ENCODE peak calls at places on chromosomes 7 and 10, in eight cellular contexts. L is GM12865, C is mesendoderm, O is AG09309, U is LNCaP clone FGC, Z is foreskin fibroblast, H is aorta, W is AG10803. T is an unnamed sample.

GRCh38 chr7:158442260-158442659 is 145.4 kb downstream of the PTPRN2 start:
- DNase-seq in U (no peak), O (no peak), H (no peak), W (no peak), C (peak), L (no peak), Z (no peak), T (no peak)

GRCh38 chr7:128938524-128939074 is 872 bp downstream of the IRF5 start:
- DNase-seq in H (no peak), C (no peak), Z (peak), W (no peak), U (no peak), L (peak), O (no peak), T (no peak)

GRCh38 chr7:55280031-55280454 is 85.1 kb upstream of the LANCL2 start:
- DNase-seq in C (peak), H (no peak), O (peak), Z (peak), U (peak), L (peak), W (peak), T (peak)

GRCh38 chr10:86365346-86366032 is 1.1 kb downstream of the GRID1 start:
- DNase-seq in W (no peak), L (no peak), C (no peak), O (no peak), H (peak), U (no peak), Z (no peak), T (no peak)

GRCh38 chr7:155961241-155962190 is 149.3 kb upstream of the SHH start:
- DNase-seq in U (no peak), Z (no peak), C (peak), O (no peak), W (no peak), H (no peak), L (peak), T (peak)

GRCh38 chr7:35707422-35707821 is 12.5 kb upstream of the HERPUD2 start:
- DNase-seq in U (no peak), W (peak), H (no peak), Z (peak), C (peak), O (peak), L (no peak), T (peak)

GRCh38 chr10:49518566-49518965 is 20.4 kb downstream of the ERCC6 start:
- DNase-seq in Z (no peak), H (no peak), L (no peak), U (no peak), O (no peak), C (no peak), W (no peak), T (no peak)

GRCh38 chr7:34727464-34727995 is 69.5 kb downstream of the NPSR1 start:
- DNase-seq in H (no peak), C (no peak), O (no peak), Z (no peak), L (no peak), U (no peak), W (no peak), T (no peak)

GRCh38 chr7:73920406-73921134 is 59.6 kb downstream of the TMEM270 start:
- DNase-seq in U (no peak), O (no peak), C (no peak), H (no peak), L (no peak), Z (no peak), W (no peak), T (no peak)

GRCh38 chr10:108582888-108583287 is 1340.4 kb downstream of the XPNPEP1 start:
- DNase-seq in U (no peak), C (no peak), H (no peak), O (no peak), Z (no peak), L (no peak), W (no peak), T (no peak)

GRCh38 chr7:115689941-115690340 is 340.6 kb downstream of the TFEC start:
- DNase-seq in U (no peak), C (no peak), O (no peak), Z (peak), H (no peak), W (peak), L (no peak), T (no peak)

GRCh38 chr10:6470894-6471618 is 109.0 kb downstream of the PRKCQ start:
- DNase-seq in Z (no peak), C (no peak), W (no peak), H (no peak), U (no peak), O (no peak), L (no peak), T (no peak)

GRCh38 chr7:74083117-74083876 is at the start of gene LIMK1:
- DNase-seq in C (peak), L (peak), O (no peak), H (peak), Z (peak), U (no peak), W (peak), T (peak)

GRCh38 chr10:70191906-70192305 is 21.6 kb upstream of the SAR1A start:
- DNase-seq in C (no peak), W (peak), Z (peak), L (no peak), O (peak), H (no peak), U (no peak), T (peak)

GRCh38 chr10:98920807-98921206 is 314.8 kb downstream of the HPSE2 start:
- DNase-seq in Z (peak), U (no peak), W (no peak), L (no peak), O (no peak), H (no peak), C (no peak), T (no peak)

GRCh38 chr10:61742812-61743211 is 80.1 kb downstream of the CABCOCO1 start:
- DNase-seq in U (no peak), O (no peak), Z (no peak), C (no peak), W (no peak), H (no peak), L (no peak), T (no peak)

GRCh38 chr7:98204670-98205069 is 6.6 kb upstream of the BHLHA15 start:
- DNase-seq in U (no peak), O (no peak), L (no peak), H (no peak), Z (no peak), C (no peak), W (no peak), T (no peak)

GRCh38 chr10:3010327-3010726 is 57.0 kb upstream of the PFKP start:
- DNase-seq in C (peak), O (no peak), H (no peak), U (no peak), L (no peak), Z (no peak), W (no peak), T (no peak)

GRCh38 chr7:42893341-42894242 is 18.3 kb downstream of the C7orf25 start:
- DNase-seq in O (no peak), C (peak), H (no peak), L (no peak), U (no peak), W (no peak), Z (no peak), T (no peak)

GRCh38 chr7:158432369-158433270 is 155.0 kb downstream of the PTPRN2 start:
- DNase-seq in H (no peak), L (no peak), O (no peak), Z (no peak), W (no peak), C (no peak), U (peak), T (no peak)

GRCh38 chr7:127840552-127840951 is 188.6 kb downstream of the SND1 start:
- DNase-seq in O (no peak), W (no peak), U (no peak), L (no peak), C (no peak), Z (no peak), H (no peak), T (no peak)

GRCh38 chr10:68792115-68792514 is 35.2 kb upstream of the STOX1 start:
- DNase-seq in W (peak), Z (peak), H (no peak), L (no peak), O (no peak), C (peak), U (no peak), T (peak)

GRCh38 chr7:134890246-134891240 is 95.8 kb upstream of the AGBL3 start:
- DNase-seq in H (no peak), C (peak), Z (peak), L (no peak), O (no peak), U (no peak), W (peak), T (peak)

GRCh38 chr10:124138883-124139348 is 45.5 kb upstream of the CHST15 start:
- DNase-seq in O (no peak), W (no peak), H (no peak), Z (no peak), U (no peak), L (no peak), C (no peak), T (no peak)

GRCh38 chr10:62651341-62651740 is 153.2 kb upstream of the ADO start:
- DNase-seq in O (peak), H (no peak), C (no peak), L (no peak), W (peak), U (no peak), Z (peak), T (no peak)

GRCh38 chr10:4280481-4281206 is 495.6 kb upstream of the KLF6 start:
- DNase-seq in W (peak), U (peak), H (no peak), Z (peak), C (no peak), L (no peak), O (no peak), T (peak)

GRCh38 chr10:85039311-85039710 is 710.9 kb downstream of the CCSER2 start:
- DNase-seq in C (no peak), H (no peak), U (no peak), W (no peak), O (no peak), L (no peak), Z (no peak), T (no peak)

GRCh38 chr7:138904122-138904435 is 77.1 kb downstream of the KIAA1549 start:
- DNase-seq in Z (no peak), L (no peak), H (no peak), O (no peak), C (no peak), U (no peak), W (no peak), T (no peak)

GRCh38 chr7:7867835-7868234 is 100.8 kb upstream of the GLCCI1 start:
- DNase-seq in L (no peak), Z (no peak), O (no peak), H (no peak), C (peak), U (no peak), W (no peak), T (no peak)

GRCh38 chr10:43691503-43691902 is 42.8 kb upstream of the ZNF32 start:
- DNase-seq in H (peak), Z (peak), C (no peak), O (no peak), L (no peak), U (no peak), W (peak), T (peak)

GRCh38 chr7:151447901-151448260 is 7.9 kb upstream of the CRYGN start:
- DNase-seq in U (no peak), C (no peak), W (no peak), L (no peak), Z (no peak), O (no peak), H (no peak), T (no peak)
- H3K4me3 ChIP-seq in U (no peak), C (no peak), W (peak), L (no peak), Z (peak), O (no peak), H (peak), T (no peak)

DNA sequence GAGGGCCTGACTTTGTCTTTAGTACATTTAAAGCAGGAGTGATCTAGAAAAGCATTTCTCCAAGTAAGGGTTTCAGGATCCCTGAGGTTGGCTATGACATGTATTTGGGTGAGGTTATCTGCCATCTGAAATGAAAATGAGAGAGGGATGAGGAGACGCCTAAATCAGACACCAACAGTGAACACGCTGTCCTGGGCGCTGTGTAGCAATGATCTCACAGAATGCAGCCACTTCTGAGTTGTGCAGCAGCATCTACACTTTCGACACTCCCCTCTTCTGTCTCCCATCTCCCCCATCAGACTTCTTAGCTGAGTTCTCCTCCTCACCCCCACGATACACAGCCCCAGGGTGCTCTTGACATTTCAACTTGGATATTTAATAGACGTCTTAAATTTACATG is 95.4 kb downstream of the SVIL start:
- DNase-seq in L (no peak), U (no peak), Z (no peak), H (no peak), W (no peak), C (no peak), O (no peak), T (no peak)
- H3K4me3 ChIP-seq in L (no peak), U (no peak), Z (no peak), H (no peak), W (no peak), C (no peak), O (no peak), T (no peak)

GRCh38 chr10:130618636-130619035 is 482.4 kb downstream of the GLRX3 start:
- DNase-seq in L (no peak), Z (no peak), O (no peak), H (no peak), U (no peak), W (no peak), C (no peak), T (no peak)

GRCh38 chr10:130621231-130621775 is 485.1 kb downstream of the GLRX3 start:
- DNase-seq in U (no peak), L (no peak), C (no peak), H (no peak), W (no peak), O (no peak), Z (no peak), T (no peak)

GRCh38 chr10:130611239-130611638 is 475.0 kb downstream of the GLRX3 start:
- DNase-seq in O (no peak), H (no peak), C (no peak), U (no peak), W (no peak), L (no peak), Z (no peak), T (no peak)

GRCh38 chr10:130615463-130615862 is 479.3 kb downstream of the GLRX3 start:
- DNase-seq in Z (no peak), H (no peak), U (no peak), C (peak), W (no peak), L (no peak), O (no peak), T (no peak)
- H3K4me3 ChIP-seq in Z (no peak), H (no peak), U (no peak), C (no peak), W (no peak), L (no peak), O (no peak), T (no peak)

GRCh38 chr10:99995713-99996112 is 14.0 kb downstream of the DNMBP start:
- DNase-seq in L (no peak), C (no peak), O (no peak), H (no peak), W (no peak), Z (no peak), U (no peak), T (no peak)
- H3K4me3 ChIP-seq in L (no peak), C (no peak), O (no peak), H (no peak), W (no peak), Z (no peak), U (no peak), T (no peak)

GRCh38 chr7:143882020-143882610 is 19.9 kb downstream of the TCAF1 start:
- DNase-seq in O (no peak), C (peak), Z (peak), U (no peak), L (no peak), H (peak), W (peak), T (peak)
- H3K4me3 ChIP-seq in O (peak), C (peak), Z (peak), U (no peak), L (no peak), H (peak), W (peak), T (peak)

DNA sequence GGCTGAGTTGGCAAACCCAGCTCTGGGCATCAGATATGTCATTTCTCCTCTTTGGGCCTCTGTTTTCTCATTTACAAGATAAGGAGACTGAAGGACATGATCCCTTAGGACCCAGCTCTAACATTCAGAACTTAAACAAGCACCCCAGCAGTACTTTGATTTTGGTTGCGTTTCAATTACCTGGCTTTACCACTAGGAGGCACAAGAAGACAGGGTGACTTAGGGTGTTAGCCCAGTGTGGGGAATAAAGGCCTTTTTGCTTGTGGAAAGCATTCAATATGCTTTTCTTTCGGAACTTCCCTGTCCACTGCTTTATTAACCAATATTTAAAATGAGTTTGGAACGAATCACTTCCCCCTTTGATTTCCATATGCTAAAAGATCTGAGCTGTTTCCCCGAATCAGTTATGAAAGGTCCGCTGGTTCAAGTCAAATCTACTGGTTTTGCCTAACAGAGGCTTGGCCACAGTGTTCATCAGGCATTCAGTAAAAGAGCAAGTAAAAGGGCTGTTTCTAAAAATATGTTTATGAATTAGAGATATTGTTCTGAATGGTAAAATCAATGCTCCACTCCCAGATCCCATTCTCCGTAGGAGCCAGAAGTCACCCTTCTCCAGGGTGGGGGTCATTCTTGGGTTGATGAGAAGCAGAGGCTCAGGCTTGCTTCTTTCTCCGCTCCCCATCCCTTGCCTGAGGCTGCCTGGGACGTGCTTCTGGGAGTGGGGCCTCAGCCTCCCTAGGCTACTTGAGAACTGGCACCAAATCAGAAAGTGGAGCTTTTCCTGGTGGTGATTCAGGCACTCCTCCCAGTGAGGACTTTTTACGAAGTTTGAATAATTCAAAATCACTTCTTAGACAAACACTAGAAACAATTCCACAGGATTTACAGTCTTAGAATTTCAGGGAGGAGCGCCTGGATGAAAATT is 105.5 kb downstream of the MYOF start:
- DNase-seq in W (peak), O (peak), L (peak), Z (peak), C (peak), H (peak), U (peak), T (peak)
- H3K4me3 ChIP-seq in W (peak), O (no peak), L (no peak), Z (peak), C (no peak), H (no peak), U (no peak), T (peak)

GRCh38 chr7:137846588-137847417 is at the start of gene DGKI:
- DNase-seq in Z (peak), O (no peak), L (peak), C (peak), U (no peak), W (no peak), H (peak), T (no peak)
- H3K4me3 ChIP-seq in Z (peak), O (peak), L (peak), C (no peak), U (no peak), W (peak), H (peak), T (peak)

GRCh38 chr10:129141492-129141891 is 325.5 kb upstream of the MGMT start:
- DNase-seq in W (no peak), C (no peak), O (no peak), H (no peak), L (no peak), Z (no peak), U (no peak), T (no peak)

GRCh38 chr10:129131439-129132122 is 335.5 kb upstream of the MGMT start:
- DNase-seq in U (no peak), H (no peak), L (no peak), W (no peak), C (no peak), Z (no peak), O (no peak), T (peak)

GRCh38 chr10:129140861-129141260 is 326.2 kb upstream of the MGMT start:
- DNase-seq in O (no peak), H (no peak), L (no peak), U (no peak), Z (no peak), C (no peak), W (no peak), T (no peak)

GRCh38 chr10:129136866-129137415 is 330.1 kb upstream of the MGMT start:
- DNase-seq in Z (no peak), U (no peak), O (no peak), L (no peak), C (no peak), H (no peak), W (no peak), T (no peak)

GRCh38 chr10:129136074-129136473 is 331.0 kb upstream of the MGMT start:
- DNase-seq in C (no peak), O (no peak), H (no peak), Z (no peak), L (no peak), W (no peak), U (no peak), T (no peak)
- H3K4me3 ChIP-seq in C (no peak), O (no peak), H (no peak), Z (no peak), L (no peak), W (no peak), U (no peak), T (no peak)

T was measured in fibroblast of the aortic adventitia.